ENCODE peak calls at places on chromosome 9, in five cellular contexts. One of them, this sample, is unnamed.

GRCh38 chr9:134059188-134059641 is 8.6 kb downstream of the BRD3 start:
- DNase-seq in stimulated activated CD4-positive, alpha-beta T cell treated with anti-CD3 and anti-CD28 coated beads, Interleukin-1b, Interleukin-23, amount 100 ng/mL, for 24 hours: no peak
- DNase-seq in T-cell: no peak
- DNase-seq in Caki2: no peak
- DNase-seq in T follicular helper cell: no peak
- DNase-seq in this sample: no peak

GRCh38 chr9:81825831-81826540 is 102.2 kb upstream of the SPATA31D4 start:
- DNase-seq in T follicular helper cell: no peak
- DNase-seq in T-cell: no peak
- DNase-seq in Caki2: no peak
- DNase-seq in stimulated activated CD4-positive, alpha-beta T cell treated with anti-CD3 and anti-CD28 coated beads, Interleukin-1b, Interleukin-23, amount 100 ng/mL, for 24 hours: no peak
- DNase-seq in this sample: no peak

GRCh38 chr9:86674475-86674874 is 272.8 kb downstream of the GAS1 start:
- DNase-seq in T-cell: no peak
- DNase-seq in Caki2: no peak
- DNase-seq in T follicular helper cell: no peak
- DNase-seq in stimulated activated CD4-positive, alpha-beta T cell treated with anti-CD3 and anti-CD28 coated beads, Interleukin-1b, Interleukin-23, amount 100 ng/mL, for 24 hours: no peak
- DNase-seq in this sample: no peak

GRCh38 chr9:97179616-97180015 is 127.8 kb upstream of the CCDC180 start:
- DNase-seq in stimulated activated CD4-positive, alpha-beta T cell treated with anti-CD3 and anti-CD28 coated beads, Interleukin-1b, Interleukin-23, amount 100 ng/mL, for 24 hours: no peak
- DNase-seq in T follicular helper cell: no peak
- DNase-seq in T-cell: no peak
- DNase-seq in Caki2: no peak
- DNase-seq in this sample: no peak

GRCh38 chr9:70261131-70261870 is 2.5 kb downstream of the SMC5 start:
- DNase-seq in stimulated activated CD4-positive, alpha-beta T cell treated with anti-CD3 and anti-CD28 coated beads, Interleukin-1b, Interleukin-23, amount 100 ng/mL, for 24 hours: no peak
- DNase-seq in T follicular helper cell: no peak
- DNase-seq in T-cell: no peak
- DNase-seq in Caki2: no peak
- DNase-seq in this sample: no peak

GRCh38 chr9:107389617-107390071 is 99.9 kb downstream of the KLF4 start:
- DNase-seq in T follicular helper cell: no peak
- DNase-seq in stimulated activated CD4-positive, alpha-beta T cell treated with anti-CD3 and anti-CD28 coated beads, Interleukin-1b, Interleukin-23, amount 100 ng/mL, for 24 hours: no peak
- DNase-seq in T-cell: no peak
- DNase-seq in Caki2: no peak
- DNase-seq in this sample: no peak

GRCh38 chr9:98222885-98223640 is 30.6 kb upstream of the CORO2A start:
- DNase-seq in T follicular helper cell: no peak
- DNase-seq in stimulated activated CD4-positive, alpha-beta T cell treated with anti-CD3 and anti-CD28 coated beads, Interleukin-1b, Interleukin-23, amount 100 ng/mL, for 24 hours: no peak
- DNase-seq in Caki2: peak
- DNase-seq in T-cell: no peak
- DNase-seq in this sample: no peak

GRCh38 chr9:82424599-82424998 is 436.0 kb downstream of the SPATA31D1 start:
- DNase-seq in T follicular helper cell: no peak
- DNase-seq in Caki2: no peak
- DNase-seq in stimulated activated CD4-positive, alpha-beta T cell treated with anti-CD3 and anti-CD28 coated beads, Interleukin-1b, Interleukin-23, amount 100 ng/mL, for 24 hours: no peak
- DNase-seq in T-cell: no peak
- DNase-seq in this sample: no peak

GRCh38 chr9:70079364-70080103 is 35.9 kb downstream of the MAMDC2 start:
- DNase-seq in T-cell: no peak
- DNase-seq in stimulated activated CD4-positive, alpha-beta T cell treated with anti-CD3 and anti-CD28 coated beads, Interleukin-1b, Interleukin-23, amount 100 ng/mL, for 24 hours: no peak
- DNase-seq in Caki2: no peak
- DNase-seq in T follicular helper cell: no peak
- DNase-seq in this sample: no peak

GRCh38 chr9:86968258-86968920 is 21.1 kb upstream of the GAS1 start:
- DNase-seq in Caki2: no peak
- DNase-seq in stimulated activated CD4-positive, alpha-beta T cell treated with anti-CD3 and anti-CD28 coated beads, Interleukin-1b, Interleukin-23, amount 100 ng/mL, for 24 hours: no peak
- DNase-seq in T follicular helper cell: no peak
- DNase-seq in T-cell: no peak
- DNase-seq in this sample: no peak

GRCh38 chr9:122930933-122931850 is at the start of gene ZBTB26:
- DNase-seq in T follicular helper cell: peak
- DNase-seq in stimulated activated CD4-positive, alpha-beta T cell treated with anti-CD3 and anti-CD28 coated beads, Interleukin-1b, Interleukin-23, amount 100 ng/mL, for 24 hours: peak
- DNase-seq in T-cell: peak
- DNase-seq in Caki2: peak
- DNase-seq in this sample: peak

GRCh38 chr9:89367281-89367680 is 49.0 kb downstream of the SECISBP2 start:
- DNase-seq in T-cell: no peak
- DNase-seq in stimulated activated CD4-positive, alpha-beta T cell treated with anti-CD3 and anti-CD28 coated beads, Interleukin-1b, Interleukin-23, amount 100 ng/mL, for 24 hours: no peak
- DNase-seq in Caki2: no peak
- DNase-seq in T follicular helper cell: no peak
- DNase-seq in this sample: no peak

GRCh38 chr9:14752871-14753270 is 30.3 kb upstream of the CER1 start:
- DNase-seq in T-cell: no peak
- DNase-seq in stimulated activated CD4-positive, alpha-beta T cell treated with anti-CD3 and anti-CD28 coated beads, Interleukin-1b, Interleukin-23, amount 100 ng/mL, for 24 hours: no peak
- DNase-seq in T follicular helper cell: no peak
- DNase-seq in Caki2: no peak
- DNase-seq in this sample: no peak

GRCh38 chr9:33623658-33624586 is 99.9 kb downstream of the ANKRD18B start:
- DNase-seq in stimulated activated CD4-positive, alpha-beta T cell treated with anti-CD3 and anti-CD28 coated beads, Interleukin-1b, Interleukin-23, amount 100 ng/mL, for 24 hours: peak
- DNase-seq in T-cell: peak
- DNase-seq in Caki2: peak
- DNase-seq in T follicular helper cell: peak
- DNase-seq in this sample: peak

GRCh38 chr9:111957856-111958631 is 61.4 kb downstream of the UGCG start:
- DNase-seq in stimulated activated CD4-positive, alpha-beta T cell treated with anti-CD3 and anti-CD28 coated beads, Interleukin-1b, Interleukin-23, amount 100 ng/mL, for 24 hours: no peak
- DNase-seq in T-cell: no peak
- DNase-seq in T follicular helper cell: no peak
- DNase-seq in Caki2: peak
- DNase-seq in this sample: no peak

GRCh38 chr9:35711501-35712428 is 20.2 kb downstream of the TLN1 start:
- DNase-seq in T-cell: no peak
- DNase-seq in stimulated activated CD4-positive, alpha-beta T cell treated with anti-CD3 and anti-CD28 coated beads, Interleukin-1b, Interleukin-23, amount 100 ng/mL, for 24 hours: no peak
- DNase-seq in T follicular helper cell: no peak
- DNase-seq in Caki2: no peak
- DNase-seq in this sample: no peak

GRCh38 chr9:130138791-130139190 is 33.4 kb upstream of the NCS1 start:
- DNase-seq in T-cell: no peak
- DNase-seq in stimulated activated CD4-positive, alpha-beta T cell treated with anti-CD3 and anti-CD28 coated beads, Interleukin-1b, Interleukin-23, amount 100 ng/mL, for 24 hours: no peak
- DNase-seq in T follicular helper cell: no peak
- DNase-seq in Caki2: no peak
- DNase-seq in this sample: no peak

GRCh38 chr9:35726876-35727438 is 5.0 kb downstream of the TLN1 start:
- DNase-seq in T-cell: peak
- DNase-seq in stimulated activated CD4-positive, alpha-beta T cell treated with anti-CD3 and anti-CD28 coated beads, Interleukin-1b, Interleukin-23, amount 100 ng/mL, for 24 hours: no peak
- DNase-seq in Caki2: no peak
- DNase-seq in T follicular helper cell: no peak
- DNase-seq in this sample: peak

GRCh38 chr9:20356392-20357206 is 265.7 kb downstream of the MLLT3 start:
- DNase-seq in stimulated activated CD4-positive, alpha-beta T cell treated with anti-CD3 and anti-CD28 coated beads, Interleukin-1b, Interleukin-23, amount 100 ng/mL, for 24 hours: peak
- DNase-seq in Caki2: peak
- DNase-seq in T follicular helper cell: peak
- DNase-seq in T-cell: peak
- DNase-seq in this sample: no peak

GRCh38 chr9:28158451-28158850 is 585.2 kb upstream of the C9orf72 start:
- DNase-seq in T-cell: no peak
- DNase-seq in stimulated activated CD4-positive, alpha-beta T cell treated with anti-CD3 and anti-CD28 coated beads, Interleukin-1b, Interleukin-23, amount 100 ng/mL, for 24 hours: no peak
- DNase-seq in T follicular helper cell: no peak
- DNase-seq in Caki2: no peak
- DNase-seq in this sample: no peak

GRCh38 chr9:136309101-136309801 is 5.4 kb upstream of the CCDC187 start:
- DNase-seq in T-cell: no peak
- DNase-seq in stimulated activated CD4-positive, alpha-beta T cell treated with anti-CD3 and anti-CD28 coated beads, Interleukin-1b, Interleukin-23, amount 100 ng/mL, for 24 hours: no peak
- DNase-seq in T follicular helper cell: no peak
- DNase-seq in Caki2: peak
- DNase-seq in this sample: no peak

GRCh38 chr9:127087836-127088235 is 34.6 kb downstream of the ANGPTL2 start:
- DNase-seq in T-cell: no peak
- DNase-seq in T follicular helper cell: no peak
- DNase-seq in Caki2: no peak
- DNase-seq in stimulated activated CD4-positive, alpha-beta T cell treated with anti-CD3 and anti-CD28 coated beads, Interleukin-1b, Interleukin-23, amount 100 ng/mL, for 24 hours: no peak
- DNase-seq in this sample: no peak

GRCh38 chr9:108743901-108744371 is 111.8 kb downstream of the ACTL7B start:
- DNase-seq in stimulated activated CD4-positive, alpha-beta T cell treated with anti-CD3 and anti-CD28 coated beads, Interleukin-1b, Interleukin-23, amount 100 ng/mL, for 24 hours: no peak
- DNase-seq in Caki2: peak
- DNase-seq in T follicular helper cell: no peak
- DNase-seq in T-cell: no peak
- DNase-seq in this sample: no peak

GRCh38 chr9:89648247-89649000 is 43.6 kb downstream of the GADD45G start:
- DNase-seq in T follicular helper cell: no peak
- DNase-seq in T-cell: no peak
- DNase-seq in stimulated activated CD4-positive, alpha-beta T cell treated with anti-CD3 and anti-CD28 coated beads, Interleukin-1b, Interleukin-23, amount 100 ng/mL, for 24 hours: no peak
- DNase-seq in Caki2: no peak
- DNase-seq in this sample: no peak

GRCh38 chr9:134065720-134066419 is 2.0 kb downstream of the BRD3 start:
- DNase-seq in stimulated activated CD4-positive, alpha-beta T cell treated with anti-CD3 and anti-CD28 coated beads, Interleukin-1b, Interleukin-23, amount 100 ng/mL, for 24 hours: peak
- DNase-seq in Caki2: no peak
- DNase-seq in T-cell: peak
- DNase-seq in T follicular helper cell: peak
- DNase-seq in this sample: peak

GRCh38 chr9:126674365-126675146 is 60.8 kb downstream of the LMX1B start:
- DNase-seq in T-cell: no peak
- DNase-seq in Caki2: no peak
- DNase-seq in stimulated activated CD4-positive, alpha-beta T cell treated with anti-CD3 and anti-CD28 coated beads, Interleukin-1b, Interleukin-23, amount 100 ng/mL, for 24 hours: no peak
- DNase-seq in T follicular helper cell: no peak
- DNase-seq in this sample: no peak

GRCh38 chr9:99190597-99191283 is 31.0 kb downstream of the ALG2 start:
- DNase-seq in T follicular helper cell: no peak
- DNase-seq in Caki2: no peak
- DNase-seq in T-cell: no peak
- DNase-seq in stimulated activated CD4-positive, alpha-beta T cell treated with anti-CD3 and anti-CD28 coated beads, Interleukin-1b, Interleukin-23, amount 100 ng/mL, for 24 hours: no peak
- DNase-seq in this sample: no peak

GRCh38 chr9:113590991-113591898 is 127.7 kb downstream of the RGS3 start:
- DNase-seq in T-cell: peak
- DNase-seq in stimulated activated CD4-positive, alpha-beta T cell treated with anti-CD3 and anti-CD28 coated beads, Interleukin-1b, Interleukin-23, amount 100 ng/mL, for 24 hours: peak
- DNase-seq in T follicular helper cell: peak
- DNase-seq in Caki2: peak
- DNase-seq in this sample: peak

GRCh38 chr9:75186767-75187380 is 98.6 kb downstream of the OSTF1 start:
- DNase-seq in stimulated activated CD4-positive, alpha-beta T cell treated with anti-CD3 and anti-CD28 coated beads, Interleukin-1b, Interleukin-23, amount 100 ng/mL, for 24 hours: no peak
- DNase-seq in T follicular helper cell: no peak
- DNase-seq in T-cell: no peak
- DNase-seq in Caki2: no peak
- DNase-seq in this sample: peak

GRCh38 chr9:92807757-92808725 is 43.4 kb upstream of the BICD2 start:
- DNase-seq in T-cell: peak
- DNase-seq in Caki2: no peak
- DNase-seq in stimulated activated CD4-positive, alpha-beta T cell treated with anti-CD3 and anti-CD28 coated beads, Interleukin-1b, Interleukin-23, amount 100 ng/mL, for 24 hours: no peak
- DNase-seq in T follicular helper cell: no peak
- DNase-seq in this sample: no peak

GRCh38 chr9:136564379-136564988 is 18.6 kb upstream of the NOTCH1 start:
- DNase-seq in Caki2: no peak
- DNase-seq in T follicular helper cell: no peak
- DNase-seq in stimulated activated CD4-positive, alpha-beta T cell treated with anti-CD3 and anti-CD28 coated beads, Interleukin-1b, Interleukin-23, amount 100 ng/mL, for 24 hours: no peak
- DNase-seq in T-cell: no peak
- DNase-seq in this sample: no peak

GRCh38 chr9:136091582-136092352 is 3.3 kb downstream of the NACC2 start:
- DNase-seq in T follicular helper cell: no peak
- DNase-seq in stimulated activated CD4-positive, alpha-beta T cell treated with anti-CD3 and anti-CD28 coated beads, Interleukin-1b, Interleukin-23, amount 100 ng/mL, for 24 hours: no peak
- DNase-seq in T-cell: no peak
- DNase-seq in Caki2: no peak
- DNase-seq in this sample: no peak

GRCh38 chr9:129840024-129840423 is 4.8 kb downstream of the USP20 start:
- DNase-seq in stimulated activated CD4-positive, alpha-beta T cell treated with anti-CD3 and anti-CD28 coated beads, Interleukin-1b, Interleukin-23, amount 100 ng/mL, for 24 hours: no peak
- DNase-seq in T-cell: no peak
- DNase-seq in T follicular helper cell: peak
- DNase-seq in Caki2: no peak
- DNase-seq in this sample: no peak

GRCh38 chr9:76219555-76220151 is 174.6 kb downstream of the RFK start:
- DNase-seq in Caki2: no peak
- DNase-seq in T follicular helper cell: no peak
- DNase-seq in T-cell: no peak
- DNase-seq in stimulated activated CD4-positive, alpha-beta T cell treated with anti-CD3 and anti-CD28 coated beads, Interleukin-1b, Interleukin-23, amount 100 ng/mL, for 24 hours: no peak
- DNase-seq in this sample: no peak